ENCODE peak calls at places on chromosome 3, in ten cellular contexts. One of them, this sample, is unnamed.
A peak's percentile ranks its signal among the peaks of the same experiment; 100 is the strongest.

GRCh38 chr3:53846851-53847155 is 435 bp downstream of the IL17RB start:
- DNase-seq in AG09309: no peak
- DNase-seq in A549: no peak
- DNase-seq in mucosa of descending colon: no peak
- DNase-seq in mammary epithelial cell: no peak
- DNase-seq in GM10248: no peak
- DNase-seq in AG09319: no peak
- DNase-seq in psoas muscle: no peak
- DNase-seq in gastrocnemius medialis: no peak
- DNase-seq in upper lobe of left lung: no peak
- DNase-seq in this sample: no peak

GRCh38 chr3:142931222-142931621 is 32.3 kb downstream of the PAQR9 start:
- DNase-seq in upper lobe of left lung: no peak
- DNase-seq in A549: peak; percentile 58
- DNase-seq in gastrocnemius medialis: no peak
- DNase-seq in psoas muscle: no peak
- DNase-seq in GM10248: peak; percentile 38
- DNase-seq in mucosa of descending colon: no peak
- DNase-seq in mammary epithelial cell: no peak
- DNase-seq in AG09309: no peak
- DNase-seq in AG09319: no peak
- DNase-seq in this sample: no peak

GRCh38 chr3:184305577-184305976 is 6.5 kb downstream of the PSMD2 start:
- DNase-seq in mucosa of descending colon: no peak
- DNase-seq in mammary epithelial cell: no peak
- DNase-seq in gastrocnemius medialis: no peak
- DNase-seq in GM10248: no peak
- DNase-seq in AG09309: no peak
- DNase-seq in A549: no peak
- DNase-seq in AG09319: no peak
- DNase-seq in upper lobe of left lung: no peak
- DNase-seq in psoas muscle: no peak
- DNase-seq in this sample: no peak

GRCh38 chr3:187744169-187745151 is 808 bp downstream of the BCL6 start:
- DNase-seq in AG09309: no peak
- DNase-seq in mucosa of descending colon: peak; percentile 73
- DNase-seq in psoas muscle: peak; percentile 81
- DNase-seq in upper lobe of left lung: peak; percentile 90
- DNase-seq in gastrocnemius medialis: peak; percentile 37
- DNase-seq in mammary epithelial cell: peak; percentile 51
- DNase-seq in AG09319: no peak
- DNase-seq in GM10248: no peak
- DNase-seq in A549: peak; percentile 15
- DNase-seq in this sample: peak; percentile 48

GRCh38 chr3:117282506-117282905 is 572.9 kb downstream of the TUSC7 start:
- DNase-seq in psoas muscle: no peak
- DNase-seq in mammary epithelial cell: no peak
- DNase-seq in mucosa of descending colon: no peak
- DNase-seq in AG09309: no peak
- DNase-seq in A549: no peak
- DNase-seq in gastrocnemius medialis: no peak
- DNase-seq in GM10248: no peak
- DNase-seq in AG09319: no peak
- DNase-seq in upper lobe of left lung: no peak
- DNase-seq in this sample: peak; percentile 29

GRCh38 chr3:138135141-138135832 is 3.1 kb upstream of the A4GNT start:
- DNase-seq in AG09319: no peak
- DNase-seq in GM10248: no peak
- DNase-seq in gastrocnemius medialis: no peak
- DNase-seq in upper lobe of left lung: no peak
- DNase-seq in mammary epithelial cell: no peak
- DNase-seq in AG09309: no peak
- DNase-seq in mucosa of descending colon: no peak
- DNase-seq in psoas muscle: no peak
- DNase-seq in A549: no peak
- DNase-seq in this sample: no peak

GRCh38 chr3:147356909-147357733 is 49.2 kb downstream of the ZIC4 start:
- DNase-seq in AG09309: no peak
- DNase-seq in mammary epithelial cell: no peak
- DNase-seq in gastrocnemius medialis: no peak
- DNase-seq in upper lobe of left lung: no peak
- DNase-seq in AG09319: no peak
- DNase-seq in A549: no peak
- DNase-seq in mucosa of descending colon: no peak
- DNase-seq in psoas muscle: no peak
- DNase-seq in GM10248: no peak
- DNase-seq in this sample: peak; percentile 60

GRCh38 chr3:173109143-173109542 is 31.9 kb downstream of the SPATA16 start:
- DNase-seq in upper lobe of left lung: no peak
- DNase-seq in psoas muscle: no peak
- DNase-seq in AG09309: no peak
- DNase-seq in A549: no peak
- DNase-seq in gastrocnemius medialis: no peak
- DNase-seq in mucosa of descending colon: no peak
- DNase-seq in GM10248: no peak
- DNase-seq in mammary epithelial cell: no peak
- DNase-seq in AG09319: no peak
- DNase-seq in this sample: no peak

GRCh38 chr3:57518276-57518914 is 25.7 kb downstream of the DNAH12 start:
- DNase-seq in AG09319: no peak
- DNase-seq in psoas muscle: no peak
- DNase-seq in A549: no peak
- DNase-seq in GM10248: no peak
- DNase-seq in mucosa of descending colon: no peak
- DNase-seq in gastrocnemius medialis: no peak
- DNase-seq in AG09309: no peak
- DNase-seq in mammary epithelial cell: no peak
- DNase-seq in upper lobe of left lung: no peak
- DNase-seq in this sample: no peak

GRCh38 chr3:126464997-126465396 is 10.7 kb downstream of the ZXDC start:
- DNase-seq in psoas muscle: peak; percentile 48
- DNase-seq in upper lobe of left lung: no peak
- DNase-seq in GM10248: no peak
- DNase-seq in A549: no peak
- DNase-seq in mucosa of descending colon: no peak
- DNase-seq in AG09309: no peak
- DNase-seq in mammary epithelial cell: no peak
- DNase-seq in gastrocnemius medialis: no peak
- DNase-seq in AG09319: no peak
- DNase-seq in this sample: no peak

GRCh38 chr3:170815340-170815739 is 54.7 kb downstream of the RPL22L1 start:
- DNase-seq in mucosa of descending colon: no peak
- DNase-seq in GM10248: no peak
- DNase-seq in A549: no peak
- DNase-seq in AG09319: no peak
- DNase-seq in gastrocnemius medialis: no peak
- DNase-seq in mammary epithelial cell: no peak
- DNase-seq in upper lobe of left lung: no peak
- DNase-seq in AG09309: no peak
- DNase-seq in psoas muscle: no peak
- DNase-seq in this sample: no peak

GRCh38 chr3:50226888-50227389 is 9.1 kb upstream of the GNAI2 start:
- DNase-seq in A549: peak; percentile 49
- DNase-seq in mucosa of descending colon: no peak
- DNase-seq in mammary epithelial cell: peak; percentile 44
- DNase-seq in AG09309: no peak
- DNase-seq in AG09319: no peak
- DNase-seq in gastrocnemius medialis: peak; percentile 46
- DNase-seq in GM10248: peak; percentile 51
- DNase-seq in upper lobe of left lung: peak; percentile 87
- DNase-seq in psoas muscle: peak; percentile 72
- DNase-seq in this sample: no peak

GRCh38 chr3:177410734-177411133 is 213.5 kb upstream of the TBL1XR1 start:
- DNase-seq in gastrocnemius medialis: no peak
- DNase-seq in upper lobe of left lung: no peak
- DNase-seq in mammary epithelial cell: no peak
- DNase-seq in AG09319: no peak
- DNase-seq in GM10248: no peak
- DNase-seq in AG09309: no peak
- DNase-seq in A549: no peak
- DNase-seq in mucosa of descending colon: no peak
- DNase-seq in psoas muscle: no peak
- DNase-seq in this sample: no peak

GRCh38 chr3:16884084-16884747 is 539 bp upstream of the PLCL2 start:
- DNase-seq in upper lobe of left lung: peak; percentile 93
- DNase-seq in gastrocnemius medialis: peak; percentile 78
- DNase-seq in AG09309: no peak
- DNase-seq in GM10248: peak; percentile 90
- DNase-seq in mucosa of descending colon: peak; percentile 81
- DNase-seq in A549: peak; percentile 92
- DNase-seq in mammary epithelial cell: no peak
- DNase-seq in AG09319: no peak
- DNase-seq in psoas muscle: peak; percentile 91
- DNase-seq in this sample: peak; percentile 92

GRCh38 chr3:177144922-177145321 is 52.4 kb downstream of the TBL1XR1 start:
- DNase-seq in AG09319: no peak
- DNase-seq in A549: no peak
- DNase-seq in gastrocnemius medialis: no peak
- DNase-seq in AG09309: no peak
- DNase-seq in mucosa of descending colon: no peak
- DNase-seq in GM10248: peak; percentile 60
- DNase-seq in mammary epithelial cell: peak; percentile 64
- DNase-seq in psoas muscle: no peak
- DNase-seq in upper lobe of left lung: no peak
- DNase-seq in this sample: no peak

GRCh38 chr3:125480656-125481374 is 39.2 kb downstream of the SNX4 start:
- DNase-seq in psoas muscle: no peak
- DNase-seq in gastrocnemius medialis: no peak
- DNase-seq in AG09319: peak; percentile 16
- DNase-seq in A549: no peak
- DNase-seq in mammary epithelial cell: peak; percentile 20
- DNase-seq in mucosa of descending colon: no peak
- DNase-seq in upper lobe of left lung: no peak
- DNase-seq in AG09309: peak; percentile 83
- DNase-seq in GM10248: no peak
- DNase-seq in this sample: no peak

GRCh38 chr3:120597445-120598049 is 1.4 kb downstream of the NDUFB4 start:
- DNase-seq in upper lobe of left lung: no peak
- DNase-seq in mammary epithelial cell: no peak
- DNase-seq in AG09309: no peak
- DNase-seq in AG09319: no peak
- DNase-seq in gastrocnemius medialis: no peak
- DNase-seq in mucosa of descending colon: no peak
- DNase-seq in psoas muscle: no peak
- DNase-seq in A549: no peak
- DNase-seq in GM10248: peak; percentile 37
- DNase-seq in this sample: no peak
- TF ChIP-seq CTCF in upper lobe of left lung: no peak
- TF ChIP-seq CTCF in mammary epithelial cell: no peak
- TF ChIP-seq CTCF in AG09309: no peak
- TF ChIP-seq CTCF in AG09319: no peak
- TF ChIP-seq CTCF in gastrocnemius medialis: no peak
- TF ChIP-seq CTCF in mucosa of descending colon: no peak
- TF ChIP-seq CTCF in psoas muscle: no peak
- TF ChIP-seq CTCF in A549: no peak
- TF ChIP-seq CTCF in GM10248: no peak
- TF ChIP-seq CTCF in this sample: no peak

GRCh38 chr3:161508852-161509477 is 12.4 kb downstream of the OTOL1 start:
- DNase-seq in mucosa of descending colon: no peak
- DNase-seq in mammary epithelial cell: no peak
- DNase-seq in GM10248: peak; percentile 15
- DNase-seq in A549: peak; percentile 4
- DNase-seq in AG09319: no peak
- DNase-seq in gastrocnemius medialis: no peak
- DNase-seq in psoas muscle: no peak
- DNase-seq in upper lobe of left lung: no peak
- DNase-seq in AG09309: no peak
- DNase-seq in this sample: no peak
- TF ChIP-seq CTCF in mucosa of descending colon: no peak
- TF ChIP-seq CTCF in mammary epithelial cell: peak; percentile 36
- TF ChIP-seq CTCF in GM10248: peak; percentile 8
- TF ChIP-seq CTCF in A549: peak; percentile 46
- TF ChIP-seq CTCF in AG09319: peak; percentile 18
- TF ChIP-seq CTCF in gastrocnemius medialis: no peak
- TF ChIP-seq CTCF in psoas muscle: no peak
- TF ChIP-seq CTCF in upper lobe of left lung: no peak
- TF ChIP-seq CTCF in AG09309: peak; percentile 22
- TF ChIP-seq CTCF in this sample: peak; percentile 46

GRCh38 chr3:183188895-183189462 is 26.4 kb upstream of the LAMP3 start:
- DNase-seq in A549: peak; percentile 14
- DNase-seq in upper lobe of left lung: no peak
- DNase-seq in GM10248: peak; percentile 60
- DNase-seq in gastrocnemius medialis: no peak
- DNase-seq in AG09319: no peak
- DNase-seq in AG09309: no peak
- DNase-seq in mucosa of descending colon: no peak
- DNase-seq in psoas muscle: peak; percentile 56
- DNase-seq in mammary epithelial cell: no peak
- DNase-seq in this sample: peak; percentile 54
- TF ChIP-seq CTCF in A549: peak; percentile 11
- TF ChIP-seq CTCF in upper lobe of left lung: no peak
- TF ChIP-seq CTCF in GM10248: peak; percentile 45
- TF ChIP-seq CTCF in gastrocnemius medialis: no peak
- TF ChIP-seq CTCF in AG09319: peak; percentile 16
- TF ChIP-seq CTCF in AG09309: peak; percentile 34
- TF ChIP-seq CTCF in mucosa of descending colon: no peak
- TF ChIP-seq CTCF in psoas muscle: peak; percentile 21
- TF ChIP-seq CTCF in mammary epithelial cell: peak; percentile 13
- TF ChIP-seq CTCF in this sample: peak; percentile 39

GRCh38 chr3:141181819-141182218 is 49.8 kb upstream of the PXYLP1 start:
- DNase-seq in AG09319: no peak
- DNase-seq in upper lobe of left lung: no peak
- DNase-seq in AG09309: no peak
- DNase-seq in mammary epithelial cell: peak; percentile 25
- DNase-seq in A549: no peak
- DNase-seq in psoas muscle: no peak
- DNase-seq in gastrocnemius medialis: no peak
- DNase-seq in mucosa of descending colon: no peak
- DNase-seq in GM10248: no peak
- DNase-seq in this sample: no peak
- TF ChIP-seq CTCF in AG09319: no peak
- TF ChIP-seq CTCF in upper lobe of left lung: no peak
- TF ChIP-seq CTCF in AG09309: no peak
- TF ChIP-seq CTCF in mammary epithelial cell: no peak
- TF ChIP-seq CTCF in A549: no peak
- TF ChIP-seq CTCF in psoas muscle: no peak
- TF ChIP-seq CTCF in gastrocnemius medialis: no peak
- TF ChIP-seq CTCF in mucosa of descending colon: no peak
- TF ChIP-seq CTCF in GM10248: no peak
- TF ChIP-seq CTCF in this sample: no peak

GRCh38 chr3:44762690-44763089 is 1.1 kb downstream of the KIF15 start:
- DNase-seq in AG09309: no peak
- DNase-seq in GM10248: no peak
- DNase-seq in A549: no peak
- DNase-seq in upper lobe of left lung: no peak
- DNase-seq in mucosa of descending colon: no peak
- DNase-seq in gastrocnemius medialis: no peak
- DNase-seq in mammary epithelial cell: no peak
- DNase-seq in psoas muscle: no peak
- DNase-seq in AG09319: no peak
- DNase-seq in this sample: no peak
- TF ChIP-seq CTCF in AG09309: no peak
- TF ChIP-seq CTCF in GM10248: no peak
- TF ChIP-seq CTCF in A549: no peak
- TF ChIP-seq CTCF in upper lobe of left lung: no peak
- TF ChIP-seq CTCF in mucosa of descending colon: no peak
- TF ChIP-seq CTCF in gastrocnemius medialis: no peak
- TF ChIP-seq CTCF in mammary epithelial cell: no peak
- TF ChIP-seq CTCF in psoas muscle: no peak
- TF ChIP-seq CTCF in AG09319: no peak
- TF ChIP-seq CTCF in this sample: no peak

GRCh38 chr3:156317457-156317856 is 197.1 kb downstream of the KCNAB1 start:
- DNase-seq in GM10248: no peak
- DNase-seq in A549: peak; percentile 21
- DNase-seq in AG09319: no peak
- DNase-seq in mammary epithelial cell: peak; percentile 70
- DNase-seq in AG09309: no peak
- DNase-seq in upper lobe of left lung: no peak
- DNase-seq in psoas muscle: no peak
- DNase-seq in mucosa of descending colon: no peak
- DNase-seq in gastrocnemius medialis: no peak
- DNase-seq in this sample: no peak
- TF ChIP-seq CTCF in GM10248: no peak
- TF ChIP-seq CTCF in A549: no peak
- TF ChIP-seq CTCF in AG09319: no peak
- TF ChIP-seq CTCF in mammary epithelial cell: no peak
- TF ChIP-seq CTCF in AG09309: no peak
- TF ChIP-seq CTCF in upper lobe of left lung: no peak
- TF ChIP-seq CTCF in psoas muscle: no peak
- TF ChIP-seq CTCF in mucosa of descending colon: no peak
- TF ChIP-seq CTCF in gastrocnemius medialis: no peak
- TF ChIP-seq CTCF in this sample: no peak